ENCODE peak calls at places on chromosomes 7 and 10, in nine cellular contexts. P is T-helper 1 cell; T is stimulated activated naive CD8-positive, alpha-beta T cell treated with anti-CD3 and anti-CD28 coated beads, Interleukin-15, Interleukin-2, amounts not matched to agents 100 U/mL and 50 U/mL, for 24 hours; M is C1 segment of cervical spinal cord; L is iPS DF 19.7; D is mucosa of descending colon; R is NCI-H82; Y is SIG-M5; W is kidney tubule cell. G is an unnamed sample.
A peak's percentile ranks its signal among the peaks of the same experiment; 100 is the strongest.

GRCh38 chr10:87798082-87798481 is 19.9 kb downstream of the ATAD1 start:
- DNase-seq in W (no peak), P (no peak), R (no peak), D (no peak), L (no peak), T (no peak), M (no peak), Y (no peak), G (no peak)

GRCh38 chr10:97428572-97428981 is 2.6 kb downstream of the PGAM1 start:
- DNase-seq in W (peak; percentile 49), P (no peak), T (peak; percentile 23), D (no peak), Y (no peak), M (no peak), L (no peak), R (no peak), G (no peak)

GRCh38 chr10:88028654-88029053 is 165.2 kb downstream of the PTEN start:
- DNase-seq in P (no peak), Y (no peak), L (no peak), M (no peak), W (peak; percentile 30), T (no peak), D (peak; percentile 27), R (peak; percentile 2), G (no peak)

GRCh38 chr10:13978844-13979227 is 351.9 kb downstream of the FRMD4A start:
- DNase-seq in L (no peak), P (no peak), D (no peak), W (no peak), M (no peak), Y (no peak), R (peak; percentile 5), T (no peak), G (no peak)

GRCh38 chr7:147547252-147547897 is 1043.2 kb upstream of the C7orf33 start:
- DNase-seq in L (peak; percentile 12), Y (no peak), T (peak; percentile 9), W (peak; percentile 71), M (no peak), D (peak; percentile 31), P (no peak), R (peak; percentile 84), G (no peak)

GRCh38 chr10:66587680-66588050 is 338.2 kb upstream of the LRRTM3 start:
- DNase-seq in L (no peak), P (no peak), M (no peak), W (no peak), R (no peak), Y (no peak), D (no peak), T (no peak), G (no peak)

GRCh38 chr7:101720324-101720723 is 91.2 kb upstream of the MYL10 start:
- DNase-seq in R (no peak), Y (no peak), W (no peak), L (no peak), D (no peak), M (no peak), P (no peak), T (no peak), G (no peak)

GRCh38 chr7:36945612-36946400 is 221.5 kb upstream of the AOAH start:
- DNase-seq in M (no peak), T (no peak), Y (no peak), P (no peak), D (peak; percentile 54), L (no peak), R (peak; percentile 68), W (no peak), G (no peak)

GRCh38 chr10:98510412-98510995 is 63.8 kb upstream of the HPS1 start:
- DNase-seq in T (no peak), P (no peak), R (no peak), L (no peak), D (no peak), W (no peak), M (no peak), Y (no peak), G (no peak)

GRCh38 chr10:108450280-108450679 is 1285.8 kb upstream of the SORCS1 start:
- DNase-seq in M (no peak), P (no peak), R (no peak), L (no peak), W (no peak), Y (no peak), D (no peak), T (no peak), G (no peak)

GRCh38 chr7:116431783-116432182 is 67.8 kb upstream of the CAV2 start:
- DNase-seq in W (no peak), M (no peak), Y (no peak), L (no peak), T (no peak), R (no peak), P (no peak), D (no peak), G (no peak)

GRCh38 chr7:77674878-77675277 is 21.4 kb upstream of the RSBN1L start:
- DNase-seq in W (peak; percentile 58), P (no peak), M (no peak), R (no peak), L (no peak), T (no peak), Y (no peak), D (peak; percentile 79), G (no peak)